ENCODE peak calls at places on chromosomes 3 and 15, in ten cellular contexts. One of them, this sample, is unnamed. For H3K4me1, the result is how much of the 10 kb centered on the place peaks cover.

GRCh38 chr3:8386221-8386620 is 115.4 kb upstream of the LMCD1 start:
- DNase-seq in adrenal gland: no peak
- DNase-seq in A549: no peak
- DNase-seq in Peyer's patch: no peak
- DNase-seq in PC-9: no peak
- DNase-seq in fibroblast of lung: peak
- DNase-seq in neural progenitor cell: no peak
- DNase-seq in psoas muscle: no peak
- DNase-seq in OCI-LY7: no peak
- DNase-seq in cardiac muscle cell: no peak
- DNase-seq in this sample: no peak

GRCh38 chr3:144053121-144053520 is 81.5 kb downstream of the DIPK2A start:
- DNase-seq in OCI-LY7: no peak
- DNase-seq in psoas muscle: no peak
- DNase-seq in A549: no peak
- DNase-seq in Peyer's patch: no peak
- DNase-seq in neural progenitor cell: no peak
- DNase-seq in cardiac muscle cell: no peak
- DNase-seq in fibroblast of lung: peak
- DNase-seq in adrenal gland: no peak
- DNase-seq in PC-9: peak
- DNase-seq in this sample: no peak

GRCh38 chr3:181715601-181716340 is 4.0 kb downstream of the SOX2 start:
- DNase-seq in fibroblast of lung: peak
- DNase-seq in cardiac muscle cell: no peak
- DNase-seq in psoas muscle: no peak
- DNase-seq in Peyer's patch: no peak
- DNase-seq in neural progenitor cell: peak
- DNase-seq in A549: no peak
- DNase-seq in adrenal gland: no peak
- DNase-seq in OCI-LY7: peak
- DNase-seq in PC-9: no peak
- DNase-seq in this sample: no peak

GRCh38 chr15:81809543-81809942 is 236.3 kb downstream of the MEX3B start:
- DNase-seq in adrenal gland: no peak
- DNase-seq in OCI-LY7: peak
- DNase-seq in neural progenitor cell: peak
- DNase-seq in fibroblast of lung: no peak
- DNase-seq in cardiac muscle cell: peak
- DNase-seq in Peyer's patch: no peak
- DNase-seq in PC-9: no peak
- DNase-seq in psoas muscle: no peak
- DNase-seq in A549: peak
- DNase-seq in this sample: peak

GRCh38 chr15:34116620-34117019 is 14.7 kb downstream of the PGBD4 start:
- DNase-seq in Peyer's patch: no peak
- DNase-seq in cardiac muscle cell: no peak
- DNase-seq in A549: no peak
- DNase-seq in fibroblast of lung: peak
- DNase-seq in adrenal gland: no peak
- DNase-seq in PC-9: no peak
- DNase-seq in psoas muscle: no peak
- DNase-seq in OCI-LY7: no peak
- DNase-seq in neural progenitor cell: no peak
- DNase-seq in this sample: no peak

GRCh38 chr3:30743641-30744317 is 137.4 kb downstream of the TGFBR2 start:
- DNase-seq in A549: no peak
- DNase-seq in OCI-LY7: no peak
- DNase-seq in neural progenitor cell: no peak
- DNase-seq in PC-9: no peak
- DNase-seq in Peyer's patch: no peak
- DNase-seq in psoas muscle: no peak
- DNase-seq in cardiac muscle cell: peak
- DNase-seq in adrenal gland: no peak
- DNase-seq in fibroblast of lung: no peak
- DNase-seq in this sample: no peak

GRCh38 chr3:65483475-65483874 is 555.2 kb downstream of the MAGI1 start:
- DNase-seq in psoas muscle: peak
- DNase-seq in cardiac muscle cell: peak
- DNase-seq in neural progenitor cell: peak
- DNase-seq in adrenal gland: peak
- DNase-seq in PC-9: peak
- DNase-seq in Peyer's patch: no peak
- DNase-seq in A549: no peak
- DNase-seq in fibroblast of lung: peak
- DNase-seq in OCI-LY7: no peak
- DNase-seq in this sample: peak

GRCh38 chr15:72864681-72865080 is 81.1 kb upstream of the ADPGK start:
- DNase-seq in fibroblast of lung: no peak
- DNase-seq in cardiac muscle cell: no peak
- DNase-seq in PC-9: no peak
- DNase-seq in Peyer's patch: no peak
- DNase-seq in adrenal gland: no peak
- DNase-seq in neural progenitor cell: no peak
- DNase-seq in psoas muscle: no peak
- DNase-seq in A549: no peak
- DNase-seq in OCI-LY7: no peak
- DNase-seq in this sample: no peak

GRCh38 chr3:57815034-57815433 is 58.9 kb downstream of the SLMAP start:
- DNase-seq in psoas muscle: no peak
- DNase-seq in neural progenitor cell: no peak
- DNase-seq in Peyer's patch: no peak
- DNase-seq in OCI-LY7: peak
- DNase-seq in adrenal gland: no peak
- DNase-seq in A549: no peak
- DNase-seq in fibroblast of lung: no peak
- DNase-seq in PC-9: no peak
- DNase-seq in cardiac muscle cell: no peak
- DNase-seq in this sample: no peak

GRCh38 chr3:195385526-195385925 is 57.3 kb downstream of the ACAP2 start:
- DNase-seq in Peyer's patch: no peak
- DNase-seq in OCI-LY7: no peak
- DNase-seq in fibroblast of lung: peak
- DNase-seq in cardiac muscle cell: peak
- DNase-seq in A549: no peak
- DNase-seq in adrenal gland: no peak
- DNase-seq in neural progenitor cell: peak
- DNase-seq in psoas muscle: no peak
- DNase-seq in PC-9: peak
- DNase-seq in this sample: peak

GRCh38 chr3:181561605-181562031 is 150.1 kb upstream of the SOX2 start:
- DNase-seq in psoas muscle: no peak
- DNase-seq in PC-9: no peak
- DNase-seq in A549: no peak
- DNase-seq in OCI-LY7: no peak
- DNase-seq in fibroblast of lung: no peak
- DNase-seq in adrenal gland: no peak
- DNase-seq in cardiac muscle cell: no peak
- DNase-seq in neural progenitor cell: peak
- DNase-seq in Peyer's patch: no peak
- DNase-seq in this sample: no peak

GRCh38 chr3:49378249-49378899 is 20.2 kb upstream of the GPX1 start:
- DNase-seq in A549: no peak
- DNase-seq in neural progenitor cell: no peak
- DNase-seq in OCI-LY7: no peak
- DNase-seq in PC-9: no peak
- DNase-seq in psoas muscle: peak
- DNase-seq in adrenal gland: no peak
- DNase-seq in cardiac muscle cell: no peak
- DNase-seq in fibroblast of lung: peak
- DNase-seq in Peyer's patch: no peak
- DNase-seq in this sample: peak

GRCh38 chr15:73573572-73573971 is 59.6 kb downstream of the NPTN start:
- DNase-seq in fibroblast of lung: peak
- DNase-seq in PC-9: no peak
- DNase-seq in A549: no peak
- DNase-seq in psoas muscle: no peak
- DNase-seq in neural progenitor cell: no peak
- DNase-seq in OCI-LY7: no peak
- DNase-seq in adrenal gland: no peak
- DNase-seq in cardiac muscle cell: no peak
- DNase-seq in Peyer's patch: peak
- DNase-seq in this sample: no peak

GRCh38 chr3:127652246-127652995 is 20.3 kb upstream of the ABTB1 start:
- DNase-seq in psoas muscle: peak
- DNase-seq in cardiac muscle cell: peak
- DNase-seq in Peyer's patch: no peak
- DNase-seq in PC-9: no peak
- DNase-seq in fibroblast of lung: peak
- DNase-seq in neural progenitor cell: peak
- DNase-seq in A549: peak
- DNase-seq in adrenal gland: peak
- DNase-seq in OCI-LY7: peak
- DNase-seq in this sample: peak

GRCh38 chr3:139935071-139935865 is at the start of gene CLSTN2:
- DNase-seq in A549: peak
- DNase-seq in PC-9: no peak
- DNase-seq in OCI-LY7: no peak
- DNase-seq in neural progenitor cell: peak
- DNase-seq in Peyer's patch: peak
- DNase-seq in fibroblast of lung: peak
- DNase-seq in cardiac muscle cell: peak
- DNase-seq in psoas muscle: peak
- DNase-seq in adrenal gland: peak
- DNase-seq in this sample: peak
- H3K4me3 ChIP-seq in A549: peak
- H3K4me3 ChIP-seq in PC-9: no peak
- H3K4me3 ChIP-seq in OCI-LY7: no peak
- H3K4me3 ChIP-seq in neural progenitor cell: peak
- H3K4me3 ChIP-seq in Peyer's patch: peak
- H3K4me3 ChIP-seq in fibroblast of lung: no peak
- H3K4me3 ChIP-seq in cardiac muscle cell: peak
- H3K4me3 ChIP-seq in psoas muscle: peak
- H3K4me3 ChIP-seq in adrenal gland: peak
- H3K4me3 ChIP-seq in this sample: peak

GRCh38 chr15:89119489-89120478 is 31.5 kb downstream of the ABHD2 start:
- DNase-seq in fibroblast of lung: peak
- DNase-seq in neural progenitor cell: no peak
- DNase-seq in psoas muscle: no peak
- DNase-seq in A549: peak
- DNase-seq in adrenal gland: no peak
- DNase-seq in OCI-LY7: no peak
- DNase-seq in PC-9: peak
- DNase-seq in cardiac muscle cell: peak
- DNase-seq in Peyer's patch: no peak
- DNase-seq in this sample: no peak

GRCh38 chr15:89118481-89118989 is 30.3 kb downstream of the ABHD2 start:
- DNase-seq in Peyer's patch: no peak
- DNase-seq in PC-9: no peak
- DNase-seq in psoas muscle: no peak
- DNase-seq in neural progenitor cell: no peak
- DNase-seq in OCI-LY7: no peak
- DNase-seq in cardiac muscle cell: no peak
- DNase-seq in adrenal gland: no peak
- DNase-seq in A549: no peak
- DNase-seq in fibroblast of lung: no peak
- DNase-seq in this sample: no peak

GRCh38 chr15:89115547-89115946 is 27.3 kb downstream of the ABHD2 start:
- DNase-seq in PC-9: peak
- DNase-seq in psoas muscle: no peak
- DNase-seq in A549: no peak
- DNase-seq in neural progenitor cell: no peak
- DNase-seq in OCI-LY7: peak
- DNase-seq in Peyer's patch: peak
- DNase-seq in adrenal gland: no peak
- DNase-seq in fibroblast of lung: peak
- DNase-seq in cardiac muscle cell: no peak
- DNase-seq in this sample: no peak

GRCh38 chr15:89116404-89116803 is 28.1 kb downstream of the ABHD2 start:
- DNase-seq in cardiac muscle cell: peak
- DNase-seq in adrenal gland: no peak
- DNase-seq in PC-9: no peak
- DNase-seq in OCI-LY7: no peak
- DNase-seq in fibroblast of lung: peak
- DNase-seq in A549: no peak
- DNase-seq in neural progenitor cell: no peak
- DNase-seq in psoas muscle: no peak
- DNase-seq in Peyer's patch: no peak
- DNase-seq in this sample: no peak

GRCh38 chr15:89117790-89118189 is 29.5 kb downstream of the ABHD2 start:
- DNase-seq in fibroblast of lung: no peak
- DNase-seq in cardiac muscle cell: no peak
- DNase-seq in Peyer's patch: no peak
- DNase-seq in neural progenitor cell: no peak
- DNase-seq in PC-9: no peak
- DNase-seq in OCI-LY7: no peak
- DNase-seq in psoas muscle: no peak
- DNase-seq in adrenal gland: no peak
- DNase-seq in A549: no peak
- DNase-seq in this sample: no peak
- H3K4me1 ChIP-seq in fibroblast of lung: under half
- H3K4me1 ChIP-seq in cardiac muscle cell: half or more
- H3K4me1 ChIP-seq in Peyer's patch: under half
- H3K4me1 ChIP-seq in neural progenitor cell: under half
- H3K4me1 ChIP-seq in PC-9: half or more
- H3K4me1 ChIP-seq in OCI-LY7: under half
- H3K4me1 ChIP-seq in psoas muscle: half or more
- H3K4me1 ChIP-seq in adrenal gland: under half
- H3K4me1 ChIP-seq in A549: half or more
- H3K4me1 ChIP-seq in this sample: under half

DNA sequence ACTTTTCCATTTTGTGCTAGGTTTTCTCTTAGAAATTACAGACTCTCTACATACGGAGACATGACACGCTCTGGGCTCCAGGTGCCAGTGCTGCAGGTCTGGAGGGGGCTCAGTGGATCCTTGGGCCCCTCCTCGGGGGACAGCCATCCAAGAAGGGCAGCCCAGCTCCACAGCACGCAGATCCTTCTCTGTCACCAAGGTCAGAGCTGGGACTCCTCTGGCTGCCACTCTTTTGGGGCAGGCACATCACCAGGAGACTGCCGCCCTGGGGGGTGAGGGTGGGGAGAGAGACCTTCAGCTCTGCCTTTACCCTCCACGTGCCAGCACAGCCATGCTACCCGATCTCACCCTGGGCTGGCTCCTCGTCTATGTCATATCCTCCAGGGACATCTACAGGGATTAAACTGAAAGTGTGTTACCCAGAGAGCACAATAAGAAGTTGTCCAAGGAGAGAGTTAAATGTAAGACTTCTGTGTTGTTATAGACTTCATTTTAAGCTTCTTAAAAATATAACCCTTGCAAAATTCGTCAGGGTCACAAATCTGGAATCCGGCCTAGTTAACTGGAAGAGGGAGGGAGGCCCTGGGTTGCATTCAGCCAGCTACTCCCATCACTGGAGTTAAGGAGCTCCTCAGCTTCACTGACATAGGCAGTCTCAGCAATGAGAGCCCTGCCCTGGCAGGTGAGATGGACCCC is 65.5 kb downstream of the ATP10A start:
- DNase-seq in PC-9: no peak
- DNase-seq in OCI-LY7: no peak
- DNase-seq in adrenal gland: no peak
- DNase-seq in Peyer's patch: no peak
- DNase-seq in neural progenitor cell: no peak
- DNase-seq in fibroblast of lung: no peak
- DNase-seq in psoas muscle: no peak
- DNase-seq in A549: no peak
- DNase-seq in cardiac muscle cell: no peak
- DNase-seq in this sample: peak
- TF ChIP-seq CTCF in PC-9: no peak
- TF ChIP-seq CTCF in OCI-LY7: no peak
- TF ChIP-seq CTCF in adrenal gland: no peak
- TF ChIP-seq CTCF in Peyer's patch: no peak
- TF ChIP-seq CTCF in neural progenitor cell: no peak
- TF ChIP-seq CTCF in fibroblast of lung: no peak
- TF ChIP-seq CTCF in psoas muscle: no peak
- TF ChIP-seq CTCF in A549: no peak
- TF ChIP-seq CTCF in cardiac muscle cell: no peak
- TF ChIP-seq CTCF in this sample: no peak

GRCh38 chr3:152203677-152204076 is 65.1 kb upstream of the MBNL1 start:
- DNase-seq in Peyer's patch: no peak
- DNase-seq in adrenal gland: no peak
- DNase-seq in OCI-LY7: no peak
- DNase-seq in PC-9: no peak
- DNase-seq in cardiac muscle cell: no peak
- DNase-seq in fibroblast of lung: no peak
- DNase-seq in A549: no peak
- DNase-seq in neural progenitor cell: no peak
- DNase-seq in psoas muscle: no peak
- DNase-seq in this sample: no peak
- H3K4me3 ChIP-seq in Peyer's patch: peak
- H3K4me3 ChIP-seq in adrenal gland: peak
- H3K4me3 ChIP-seq in OCI-LY7: peak
- H3K4me3 ChIP-seq in PC-9: no peak
- H3K4me3 ChIP-seq in cardiac muscle cell: no peak
- H3K4me3 ChIP-seq in fibroblast of lung: no peak
- H3K4me3 ChIP-seq in A549: peak
- H3K4me3 ChIP-seq in neural progenitor cell: no peak
- H3K4me3 ChIP-seq in psoas muscle: peak
- H3K4me3 ChIP-seq in this sample: no peak

This sample was measured in testis.